ENCODE peak calls at places on chromosomes 6 and 20, in six cellular contexts. L is right cardiac atrium, K is IMR-90, S is A549, R is BJ, X is AG10803. F is an unnamed sample.

GRCh38 chr6:21500314-21500713 is 93.2 kb upstream of the SOX4 start:
- DNase-seq in R (no peak), X (no peak), S (no peak), L (no peak), K (no peak), F (peak)

GRCh38 chr6:135202821-135203220 is 21.7 kb downstream of the MYB start:
- DNase-seq in R (no peak), L (no peak), K (no peak), S (no peak), X (no peak), F (no peak)

GRCh38 chr6:16337280-16337975 is 99.0 kb downstream of the GMPR start:
- DNase-seq in X (peak), K (peak), S (no peak), L (peak), R (peak), F (peak)

GRCh38 chr6:102749210-102749971 is 1355.9 kb downstream of the GRIK2 start:
- DNase-seq in S (no peak), X (no peak), R (no peak), L (no peak), K (no peak), F (no peak)

GRCh38 chr6:13238640-13239216 is 89.6 kb downstream of the TBC1D7 start:
- DNase-seq in X (no peak), K (no peak), S (no peak), R (no peak), L (no peak), F (no peak)

GRCh38 chr6:107079429-107079828 is 35.9 kb downstream of the BEND3 start:
- DNase-seq in X (no peak), R (no peak), L (no peak), K (no peak), S (no peak), F (no peak)

GRCh38 chr20:59818911-59819310 is 114.5 kb downstream of the SYCP2 start:
- DNase-seq in X (no peak), K (no peak), R (no peak), L (no peak), S (no peak), F (no peak)

GRCh38 chr20:61886721-61887658 is 178.7 kb downstream of the TAF4 start:
- DNase-seq in L (peak), R (no peak), K (peak), X (peak), S (peak), F (no peak)

GRCh38 chr6:20700375-20700774 is 166.1 kb downstream of the CDKAL1 start:
- DNase-seq in R (no peak), S (no peak), K (no peak), X (no peak), L (no peak), F (no peak)

GRCh38 chr6:53898026-53898795 is 103.4 kb downstream of the LRRC1 start:
- DNase-seq in X (no peak), K (peak), R (no peak), S (no peak), L (no peak), F (peak)

GRCh38 chr6:79813143-79813542 is 134.2 kb downstream of the ELOVL4 start:
- DNase-seq in S (no peak), X (no peak), K (no peak), L (no peak), R (no peak), F (no peak)

GRCh38 chr6:138989098-138989983 is 1.3 kb upstream of the REPS1 start:
- DNase-seq in S (no peak), R (no peak), L (no peak), K (no peak), X (no peak), F (no peak)

DNA sequence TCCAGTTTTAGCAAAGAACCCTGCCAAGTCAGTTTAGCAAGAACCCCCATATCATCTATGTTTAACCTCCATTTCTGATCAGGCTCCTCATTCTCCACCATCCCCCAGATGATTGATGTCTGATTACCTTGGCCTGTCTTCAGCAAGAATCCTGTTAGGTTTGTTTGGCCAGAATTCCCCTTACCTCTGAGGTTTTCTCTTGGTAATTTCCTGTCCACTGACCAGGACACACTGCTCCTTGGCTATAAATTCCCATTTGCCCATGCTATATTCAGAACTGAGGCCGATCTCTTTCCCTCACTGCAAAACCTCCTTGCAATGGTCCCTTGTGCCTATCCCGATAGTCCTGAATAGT is 27.0 kb downstream of the ZNF311 start:
- DNase-seq in L (no peak), R (no peak), K (no peak), S (no peak), X (no peak), F (no peak)
- H3K4me3 ChIP-seq in L (no peak), R (no peak), K (no peak), S (no peak), X (no peak), F (no peak)

GRCh38 chr6:157239671-157240058 is 83.7 kb downstream of the TMEM242 start:
- DNase-seq in S (no peak), L (no peak), K (no peak), R (no peak), X (no peak), F (no peak)

GRCh38 chr6:157241411-157241979 is 81.8 kb downstream of the TMEM242 start:
- DNase-seq in S (no peak), K (no peak), L (no peak), R (no peak), X (peak), F (no peak)

GRCh38 chr6:157239148-157239547 is 84.2 kb downstream of the TMEM242 start:
- DNase-seq in R (no peak), S (no peak), X (no peak), K (no peak), L (no peak), F (no peak)

GRCh38 chr6:157240059-157240959 is 83.0 kb downstream of the TMEM242 start:
- DNase-seq in S (no peak), L (peak), K (peak), X (peak), R (no peak), F (peak)

DNA sequence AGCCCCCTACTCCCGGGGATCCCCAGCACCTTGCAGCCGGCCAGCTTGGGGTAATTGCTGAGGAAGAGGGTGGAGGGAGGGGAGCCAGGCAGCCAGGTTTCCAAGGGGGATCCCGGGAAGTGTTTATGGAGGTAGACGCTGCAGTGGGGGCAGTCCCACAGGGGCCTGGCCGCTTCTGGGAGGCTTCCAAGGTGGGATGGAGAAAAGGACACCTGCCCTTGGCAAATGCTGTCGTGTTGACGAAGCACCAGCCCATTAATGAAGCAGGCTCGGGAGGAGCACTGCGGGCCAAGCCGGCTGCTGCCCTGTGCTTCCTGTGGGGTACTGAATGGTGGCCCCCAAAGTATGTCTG is 82.4 kb downstream of the TMEM242 start:
- DNase-seq in X (no peak), L (no peak), S (no peak), K (no peak), R (no peak), F (no peak)
- H3K4me3 ChIP-seq in X (no peak), L (no peak), S (no peak), K (no peak), R (no peak), F (no peak)

GRCh38 chr6:19037607-19038006 is 650.5 kb downstream of the RNF144B start:
- DNase-seq in S (no peak), L (no peak), X (peak), K (no peak), R (no peak), F (no peak)
- H3K4me3 ChIP-seq in S (no peak), L (no peak), X (no peak), K (no peak), R (no peak), F (no peak)

GRCh38 chr6:90193359-90193758 is 103.3 kb downstream of the BACH2 start:
- DNase-seq in L (no peak), S (no peak), R (no peak), X (no peak), K (no peak), F (no peak)

GRCh38 chr6:90190181-90190580 is 106.5 kb downstream of the BACH2 start:
- DNase-seq in K (no peak), S (no peak), R (no peak), X (no peak), L (no peak), F (peak)

GRCh38 chr6:90187437-90188049 is 109.1 kb downstream of the BACH2 start:
- DNase-seq in K (no peak), X (no peak), L (no peak), R (peak), S (no peak), F (no peak)

GRCh38 chr6:90192857-90193256 is 103.8 kb downstream of the BACH2 start:
- DNase-seq in R (no peak), L (no peak), K (no peak), S (no peak), X (no peak), F (no peak)

GRCh38 chr6:90190752-90191393 is 105.8 kb downstream of the BACH2 start:
- DNase-seq in S (no peak), K (no peak), R (no peak), X (no peak), L (no peak), F (no peak)
- H3K4me3 ChIP-seq in S (no peak), K (no peak), R (no peak), X (no peak), L (no peak), F (no peak)

F was measured in astrocyte.